ENCODE peak calls at places on chromosome 11, in six cellular contexts. One of them, this sample, is unnamed.
A peak's percentile ranks its signal among the peaks of the same experiment; 100 is the strongest.

GRCh38 chr11:11836676-11837231 is 5.0 kb upstream of the USP47 start:
- DNase-seq in K562: no peak
- DNase-seq in GM12878: no peak
- DNase-seq in H1: no peak
- DNase-seq in HepG2: no peak
- DNase-seq in GM12892: no peak
- DNase-seq in this sample: no peak

GRCh38 chr11:1219836-1220810 is 2.7 kb upstream of the MUC5B start:
- DNase-seq in GM12892: peak; percentile 11
- DNase-seq in GM12878: no peak
- DNase-seq in HepG2: peak; percentile 69
- DNase-seq in K562: no peak
- DNase-seq in H1: no peak
- DNase-seq in this sample: no peak

GRCh38 chr11:86396403-86396802 is 21.7 kb downstream of the CCDC81 start:
- DNase-seq in GM12878: no peak
- DNase-seq in K562: no peak
- DNase-seq in GM12892: no peak
- DNase-seq in H1: no peak
- DNase-seq in HepG2: no peak
- DNase-seq in this sample: no peak

GRCh38 chr11:45371251-45371749 is 85.2 kb upstream of the SYT13 start:
- DNase-seq in GM12878: no peak
- DNase-seq in H1: peak; percentile 82
- DNase-seq in GM12892: peak; percentile 57
- DNase-seq in K562: peak; percentile 79
- DNase-seq in HepG2: peak; percentile 48
- DNase-seq in this sample: peak; percentile 69

GRCh38 chr11:21794306-21794705 is 398.6 kb upstream of the ANO5 start:
- DNase-seq in H1: no peak
- DNase-seq in GM12892: no peak
- DNase-seq in GM12878: no peak
- DNase-seq in HepG2: no peak
- DNase-seq in K562: no peak
- DNase-seq in this sample: no peak

GRCh38 chr11:33804471-33804870 is 30.2 kb upstream of the FBXO3 start:
- DNase-seq in GM12892: no peak
- DNase-seq in H1: no peak
- DNase-seq in K562: no peak
- DNase-seq in GM12878: no peak
- DNase-seq in HepG2: no peak
- DNase-seq in this sample: no peak

GRCh38 chr11:71999813-72000590 is 1.3 kb downstream of the IL18BP start:
- DNase-seq in H1: no peak
- DNase-seq in HepG2: no peak
- DNase-seq in K562: peak; percentile 29
- DNase-seq in GM12892: no peak
- DNase-seq in GM12878: no peak
- DNase-seq in this sample: no peak

GRCh38 chr11:104531075-104531474 is 367.1 kb upstream of the PDGFD start:
- DNase-seq in HepG2: peak; percentile 0
- DNase-seq in H1: peak; percentile 10
- DNase-seq in GM12878: no peak
- DNase-seq in GM12892: no peak
- DNase-seq in K562: no peak
- DNase-seq in this sample: no peak

GRCh38 chr11:117950320-117950719 is 21.1 kb upstream of the TMPRSS13 start:
- DNase-seq in K562: no peak
- DNase-seq in HepG2: no peak
- DNase-seq in H1: no peak
- DNase-seq in GM12878: no peak
- DNase-seq in GM12892: no peak
- DNase-seq in this sample: no peak

GRCh38 chr11:702731-703461 is 3.1 kb upstream of the EPS8L2 start:
- DNase-seq in HepG2: no peak
- DNase-seq in GM12878: no peak
- DNase-seq in H1: no peak
- DNase-seq in GM12892: no peak
- DNase-seq in K562: no peak
- DNase-seq in this sample: no peak

GRCh38 chr11:105000797-105001196 is 22.2 kb downstream of the CASP5 start:
- DNase-seq in H1: no peak
- DNase-seq in K562: peak; percentile 22
- DNase-seq in GM12878: peak; percentile 24
- DNase-seq in GM12892: no peak
- DNase-seq in HepG2: no peak
- DNase-seq in this sample: no peak

GRCh38 chr11:28153586-28153985 is 45.4 kb downstream of the METTL15 start:
- DNase-seq in GM12878: no peak
- DNase-seq in HepG2: no peak
- DNase-seq in H1: no peak
- DNase-seq in K562: no peak
- DNase-seq in GM12892: no peak
- DNase-seq in this sample: no peak

GRCh38 chr11:47766363-47767227 is 546 bp downstream of the FNBP4 start:
- DNase-seq in GM12892: peak; percentile 30
- DNase-seq in K562: no peak
- DNase-seq in HepG2: peak; percentile 28
- DNase-seq in GM12878: no peak
- DNase-seq in H1: no peak
- DNase-seq in this sample: no peak

GRCh38 chr11:78832226-78832947 is 257.7 kb upstream of the NARS2 start:
- DNase-seq in GM12892: no peak
- DNase-seq in GM12878: no peak
- DNase-seq in HepG2: no peak
- DNase-seq in K562: no peak
- DNase-seq in H1: no peak
- DNase-seq in this sample: no peak
- TF ChIP-seq TAF1 in GM12892: no peak
- TF ChIP-seq TAF1 in GM12878: no peak
- TF ChIP-seq TAF1 in HepG2: no peak
- TF ChIP-seq TAF1 in K562: no peak
- TF ChIP-seq TAF1 in H1: no peak
- TF ChIP-seq TAF1 in this sample: no peak

GRCh38 chr11:122745111-122745510 is 89.6 kb downstream of the UBASH3B start:
- DNase-seq in H1: no peak
- DNase-seq in GM12878: no peak
- DNase-seq in GM12892: no peak
- DNase-seq in HepG2: no peak
- DNase-seq in K562: no peak
- DNase-seq in this sample: no peak

GRCh38 chr11:122743093-122743741 is 87.7 kb downstream of the UBASH3B start:
- DNase-seq in GM12878: no peak
- DNase-seq in H1: no peak
- DNase-seq in K562: no peak
- DNase-seq in GM12892: no peak
- DNase-seq in HepG2: no peak
- DNase-seq in this sample: no peak

GRCh38 chr11:122742350-122742749 is 86.8 kb downstream of the UBASH3B start:
- DNase-seq in H1: no peak
- DNase-seq in GM12892: no peak
- DNase-seq in HepG2: no peak
- DNase-seq in K562: no peak
- DNase-seq in GM12878: no peak
- DNase-seq in this sample: no peak

GRCh38 chr11:122746050-122746478 is 90.5 kb downstream of the UBASH3B start:
- DNase-seq in H1: no peak
- DNase-seq in GM12878: peak; percentile 87
- DNase-seq in K562: no peak
- DNase-seq in GM12892: peak; percentile 52
- DNase-seq in HepG2: no peak
- DNase-seq in this sample: peak; percentile 56

DNA sequence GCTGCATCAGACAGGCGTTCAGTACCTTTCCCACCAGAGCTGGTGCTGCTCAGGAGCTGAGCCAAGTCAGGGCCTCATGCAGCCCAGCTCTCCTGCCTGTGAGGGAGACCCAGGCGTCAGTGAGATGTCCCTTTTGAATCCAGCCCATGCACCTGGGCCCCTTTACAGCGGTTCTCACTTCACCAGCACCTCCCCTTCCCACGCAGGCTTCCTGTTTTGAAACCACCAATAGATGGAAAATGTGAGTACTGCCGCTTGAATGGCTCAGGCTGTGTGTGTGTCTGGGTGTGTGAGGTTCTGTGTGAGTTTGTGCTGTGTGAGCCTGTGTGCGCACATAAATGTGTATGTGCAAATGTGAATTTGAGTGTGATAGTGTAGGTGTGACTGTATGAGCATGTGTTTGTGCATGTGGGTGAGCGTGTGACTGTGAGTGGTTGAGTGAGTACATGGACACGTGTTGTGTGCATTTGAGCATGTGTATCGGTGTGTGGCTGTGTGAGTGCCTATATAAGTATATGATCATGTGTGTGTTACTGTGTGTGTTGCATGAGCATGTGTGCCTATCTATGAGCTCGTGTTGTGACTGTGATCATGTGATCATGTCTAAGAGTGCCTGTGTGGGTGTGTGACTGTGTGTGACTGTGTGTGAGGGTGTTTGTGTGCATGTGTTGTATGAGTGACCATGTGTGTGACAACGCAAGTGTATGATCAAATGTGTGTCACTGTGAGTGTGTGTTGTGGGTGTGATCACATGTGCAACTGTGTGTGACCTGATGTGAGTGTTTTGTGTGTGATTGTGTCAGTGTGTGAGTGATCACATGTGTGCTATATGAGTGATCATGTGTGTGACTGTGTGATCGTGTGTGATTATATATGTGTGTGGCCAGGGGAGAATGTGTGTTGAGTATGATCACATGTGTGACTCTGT is 88.7 kb downstream of the UBASH3B start:
- DNase-seq in GM12892: peak; percentile 32
- DNase-seq in H1: no peak
- DNase-seq in GM12878: peak; percentile 55
- DNase-seq in HepG2: no peak
- DNase-seq in K562: no peak
- DNase-seq in this sample: peak; percentile 37
- TF ChIP-seq POLR2A in GM12892: peak; percentile 66
- TF ChIP-seq POLR2A in H1: no peak
- TF ChIP-seq POLR2A in GM12878: peak; percentile 65
- TF ChIP-seq POLR2A in HepG2: no peak
- TF ChIP-seq POLR2A in K562: no peak
- TF ChIP-seq POLR2A in this sample: peak; percentile 57

DNA sequence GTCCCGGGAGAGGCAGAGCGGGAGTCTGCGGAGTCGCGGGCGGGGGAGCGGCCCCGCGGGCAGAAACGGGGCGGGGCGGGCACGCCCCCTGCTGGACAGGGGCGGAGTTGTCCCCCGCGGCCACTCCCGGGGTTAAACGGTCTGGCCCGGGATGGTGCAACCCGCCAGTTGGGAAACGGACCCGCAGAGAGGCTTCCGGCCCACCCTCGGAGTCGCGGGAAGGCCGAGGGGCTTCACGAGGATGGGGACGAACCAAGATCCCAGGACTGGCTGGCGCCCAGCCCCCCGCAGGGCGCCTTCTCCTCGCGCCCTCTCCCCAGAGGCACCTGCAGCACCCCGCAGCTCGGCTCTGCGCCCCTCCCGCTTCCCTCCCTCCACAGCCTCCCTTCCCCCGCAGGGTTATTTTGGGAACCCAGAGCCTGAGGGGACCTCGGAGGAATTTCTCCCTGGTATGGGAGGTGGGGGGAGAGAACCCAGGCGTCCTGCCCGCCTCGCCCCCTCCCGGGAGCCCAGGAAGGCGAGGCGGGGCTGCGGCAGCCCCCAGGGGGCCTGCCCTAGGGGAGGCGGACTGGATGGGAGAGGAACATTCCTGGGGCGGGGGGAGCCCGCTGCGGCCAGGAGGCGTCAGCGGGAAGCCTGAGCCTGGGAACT is 877 bp downstream of the RASGRP2 start:
- DNase-seq in H1: no peak
- DNase-seq in GM12892: peak; percentile 96
- DNase-seq in K562: peak; percentile 91
- DNase-seq in HepG2: no peak
- DNase-seq in GM12878: no peak
- DNase-seq in this sample: peak; percentile 96
- TF ChIP-seq POLR2AphosphoS5 in H1: no peak
- TF ChIP-seq POLR2AphosphoS5 in GM12892: no peak
- TF ChIP-seq POLR2AphosphoS5 in K562: no peak
- TF ChIP-seq POLR2AphosphoS5 in HepG2: no peak
- TF ChIP-seq POLR2AphosphoS5 in GM12878: no peak
- TF ChIP-seq POLR2AphosphoS5 in this sample: no peak

GRCh38 chr11:9657531-9657930 is 6.3 kb upstream of the SWAP70 start:
- DNase-seq in K562: no peak
- DNase-seq in GM12878: no peak
- DNase-seq in H1: no peak
- DNase-seq in HepG2: no peak
- DNase-seq in GM12892: no peak
- DNase-seq in this sample: no peak

GRCh38 chr11:9656864-9657263 is 7.0 kb upstream of the SWAP70 start:
- DNase-seq in K562: no peak
- DNase-seq in GM12878: no peak
- DNase-seq in H1: no peak
- DNase-seq in HepG2: no peak
- DNase-seq in GM12892: no peak
- DNase-seq in this sample: no peak

GRCh38 chr11:9651899-9652748 is 11.8 kb upstream of the SWAP70 start:
- DNase-seq in GM12878: no peak
- DNase-seq in H1: no peak
- DNase-seq in HepG2: no peak
- DNase-seq in K562: peak; percentile 15
- DNase-seq in GM12892: no peak
- DNase-seq in this sample: no peak

GRCh38 chr11:9651481-9651880 is 12.4 kb upstream of the SWAP70 start:
- DNase-seq in GM12878: no peak
- DNase-seq in H1: no peak
- DNase-seq in GM12892: no peak
- DNase-seq in K562: no peak
- DNase-seq in HepG2: no peak
- DNase-seq in this sample: no peak

GRCh38 chr11:9653871-9654270 is 10.0 kb upstream of the SWAP70 start:
- DNase-seq in GM12892: no peak
- DNase-seq in K562: no peak
- DNase-seq in HepG2: no peak
- DNase-seq in GM12878: no peak
- DNase-seq in H1: no peak
- DNase-seq in this sample: no peak
- TF ChIP-seq TAF1 in GM12892: no peak
- TF ChIP-seq TAF1 in K562: no peak
- TF ChIP-seq TAF1 in HepG2: no peak
- TF ChIP-seq TAF1 in GM12878: no peak
- TF ChIP-seq TAF1 in H1: no peak
- TF ChIP-seq TAF1 in this sample: no peak

DNA sequence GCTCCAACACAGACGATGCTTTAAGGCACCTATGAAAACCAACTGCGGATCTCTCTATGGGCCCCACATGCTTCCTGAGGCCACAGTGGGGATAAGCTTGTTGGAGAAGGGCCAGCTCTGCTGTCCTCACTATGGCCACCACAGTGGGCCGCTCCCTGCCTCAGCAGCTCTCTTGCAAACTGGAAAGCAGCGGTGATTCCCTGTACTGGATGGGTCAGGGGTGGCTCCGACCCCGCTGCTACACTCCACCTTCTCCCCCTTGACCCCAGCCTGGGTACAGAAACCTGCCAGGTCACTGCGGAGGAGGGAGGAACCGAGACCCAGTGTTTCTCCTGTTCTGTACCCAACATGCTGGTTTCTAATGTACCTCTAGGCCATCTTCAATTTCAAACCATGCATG is 403.9 kb downstream of the CTTN start:
- DNase-seq in K562: no peak
- DNase-seq in HepG2: no peak
- DNase-seq in GM12892: no peak
- DNase-seq in H1: no peak
- DNase-seq in GM12878: no peak
- DNase-seq in this sample: no peak
- TF ChIP-seq POLR2A in K562: no peak
- TF ChIP-seq POLR2A in HepG2: no peak
- TF ChIP-seq POLR2A in GM12892: no peak
- TF ChIP-seq POLR2A in H1: no peak
- TF ChIP-seq POLR2A in GM12878: no peak
- TF ChIP-seq POLR2A in this sample: no peak